ENCODE peak calls at places on chromosome 6, in six cellular contexts. P is fibroblast of lung; V is left ventricle myocardium inferior; T is lower lobe of right lung; I is HepG2; K is CD4-positive, alpha-beta memory T cell. G is an unnamed sample.

GRCh38 chr6:83976871-83977270 is 56.7 kb upstream of the MRAP2 start:
- DNase-seq in P (no peak), V (no peak), T (no peak), I (no peak), K (no peak), G (no peak)

GRCh38 chr6:131061771-131062160 is 1.3 kb downstream of the EPB41L2 start:
- DNase-seq in P (no peak), V (no peak), T (no peak), I (no peak), K (no peak), G (no peak)

GRCh38 chr6:166766769-166767168 is 139.7 kb upstream of the RPS6KA2 start:
- DNase-seq in P (no peak), V (no peak), T (no peak), I (no peak), K (no peak), G (no peak)

GRCh38 chr6:43972915-43973304 is 154.3 kb downstream of the MRPL14 start:
- DNase-seq in P (peak; percentile 86), V (peak; percentile 87), T (peak; percentile 79), I (no peak), K (no peak), G (peak; percentile 79)

GRCh38 chr6:84667252-84668213 is 96.9 kb downstream of the TBX18 start:
- DNase-seq in P (peak; percentile 44), V (no peak), T (no peak), I (no peak), K (no peak), G (no peak)

GRCh38 chr6:124223596-124223995 is 419.9 kb downstream of the NKAIN2 start:
- DNase-seq in P (peak; percentile 80), V (no peak), T (no peak), I (no peak), K (no peak), G (no peak)

GRCh38 chr6:117397536-117398227 is 28.1 kb downstream of the ROS1 start:
- DNase-seq in P (peak; percentile 15), V (no peak), T (no peak), I (no peak), K (no peak), G (no peak)

GRCh38 chr6:149443411-149444181 is 41.2 kb downstream of the ZC3H12D start:
- DNase-seq in P (peak; percentile 34), V (no peak), T (no peak), I (no peak), K (no peak), G (no peak)

GRCh38 chr6:7058250-7058923 is 49.4 kb upstream of the RREB1 start:
- DNase-seq in P (peak; percentile 99), V (no peak), T (peak; percentile 56), I (peak; percentile 77), K (no peak), G (no peak)

GRCh38 chr6:54085526-54085925 is 25.7 kb upstream of the MLIP start:
- DNase-seq in P (peak; percentile 86), V (no peak), T (no peak), I (no peak), K (no peak), G (no peak)

GRCh38 chr6:35687658-35688604 is 784 bp downstream of the FKBP5 start:
- DNase-seq in P (peak; percentile 65), V (peak; percentile 62), T (peak; percentile 83), I (no peak), K (peak; percentile 52), G (peak; percentile 82)

GRCh38 chr6:144186817-144187625 is 36.7 kb downstream of the STX11 start:
- DNase-seq in P (no peak), V (no peak), T (no peak), I (no peak), K (no peak), G (no peak)

GRCh38 chr6:5359413-5359812 is 98.1 kb downstream of the FARS2 start:
- DNase-seq in P (no peak), V (no peak), T (no peak), I (no peak), K (no peak), G (no peak)

GRCh38 chr6:62891065-62891647 is 320.1 kb upstream of the FKBP1C start:
- DNase-seq in P (no peak), V (no peak), T (no peak), I (peak; percentile 24), K (no peak), G (no peak)

GRCh38 chr6:39453956-39454524 is 131.5 kb upstream of the KCNK16 start:
- DNase-seq in P (peak; percentile 5), V (no peak), T (no peak), I (no peak), K (no peak), G (no peak)

GRCh38 chr6:445571-446417 is 54.2 kb downstream of the IRF4 start:
- DNase-seq in P (no peak), V (no peak), T (no peak), I (no peak), K (no peak), G (no peak)

GRCh38 chr6:104477569-104477968 is 382.1 kb downstream of the HACE1 start:
- DNase-seq in P (no peak), V (no peak), T (no peak), I (no peak), K (no peak), G (no peak)

GRCh38 chr6:15823838-15824414 is 161.1 kb upstream of the DTNBP1 start:
- DNase-seq in P (no peak), V (no peak), T (no peak), I (no peak), K (no peak), G (no peak)

GRCh38 chr6:64280569-64280968 is 645.0 kb downstream of the PHF3 start:
- DNase-seq in P (peak; percentile 3), V (no peak), T (no peak), I (peak; percentile 21), K (no peak), G (no peak)

GRCh38 chr6:136967874-136968752 is 46.0 kb downstream of the SLC35D3 start:
- DNase-seq in P (peak; percentile 67), V (peak; percentile 71), T (peak; percentile 75), I (peak; percentile 69), K (peak; percentile 48), G (peak; percentile 80)

GRCh38 chr6:67886840-67887292 is 748.2 kb upstream of the ADGRB3 start:
- DNase-seq in P (no peak), V (no peak), T (no peak), I (no peak), K (no peak), G (peak; percentile 32)
- H3K9me3 ChIP-seq in P (no peaks in the 10 kb centered on the region), V (peaks cover 22% of the 10 kb centered on the region), T (no peaks in the 10 kb centered on the region), I (peaks cover 71% of the 10 kb centered on the region), K (no peaks in the 10 kb centered on the region), G (no peaks in the 10 kb centered on the region)

GRCh38 chr6:152130441-152130840 is 323.0 kb downstream of the ESR1 start:
- DNase-seq in P (no peak), V (no peak), T (no peak), I (no peak), K (no peak), G (no peak)

GRCh38 chr6:152127429-152128165 is 320.1 kb downstream of the ESR1 start:
- DNase-seq in P (peak; percentile 10), V (no peak), T (no peak), I (no peak), K (no peak), G (no peak)

GRCh38 chr6:152124432-152125074 is 317.1 kb downstream of the ESR1 start:
- DNase-seq in P (peak; percentile 58), V (no peak), T (no peak), I (peak; percentile 54), K (peak; percentile 18), G (no peak)

GRCh38 chr6:152129606-152130249 is 322.2 kb downstream of the ESR1 start:
- DNase-seq in P (no peak), V (peak; percentile 24), T (no peak), I (no peak), K (no peak), G (no peak)
- H3K27ac ChIP-seq in P (peak overlapping the region; percentile 50), V (peak overlapping the region; percentile 86), T (peak overlapping the region; percentile 80), I (no peak overlapping the region), K (no peak overlapping the region), G (peak overlapping the region; percentile 44)

GRCh38 chr6:30287139-30287538 is 39.6 kb upstream of the TRIM39 start:
- DNase-seq in P (no peak), V (no peak), T (no peak), I (no peak), K (no peak), G (no peak)

GRCh38 chr6:30282522-30282921 is 44.2 kb upstream of the TRIM39 start:
- DNase-seq in P (no peak), V (no peak), T (no peak), I (no peak), K (no peak), G (no peak)

DNA sequence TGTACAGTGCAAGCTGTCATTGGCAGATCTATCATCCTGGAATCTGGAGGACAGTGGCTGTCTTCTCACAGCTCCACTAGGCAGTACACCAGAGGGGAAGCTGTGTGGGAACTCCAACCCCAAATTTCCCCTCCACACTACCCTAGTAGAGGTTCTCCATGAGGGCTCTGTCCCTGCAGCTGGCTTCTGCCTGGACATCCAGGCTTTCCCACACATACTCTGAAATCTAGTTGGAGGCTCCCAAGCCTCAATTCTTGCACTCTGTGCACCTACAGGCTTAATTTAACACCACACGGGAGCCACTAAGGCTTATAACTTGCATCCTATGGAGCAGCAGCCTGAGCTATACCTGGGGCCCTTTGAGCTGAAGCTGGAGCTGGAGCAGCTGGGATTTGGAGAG is 43.0 kb upstream of the TRIM39 start:
- DNase-seq in P (no peak), V (no peak), T (no peak), I (no peak), K (no peak), G (no peak)
- H3K9me3 ChIP-seq in P (no peaks in the 10 kb centered on the region), V (peaks cover 95% of the 10 kb centered on the region), T (peaks cover 80% of the 10 kb centered on the region), I (peaks cover 85% of the 10 kb centered on the region), K (peaks cover 4% of the 10 kb centered on the region), G (no peaks in the 10 kb centered on the region)

GRCh38 chr6:21595951-21596378 is 2.4 kb downstream of the SOX4 start:
- DNase-seq in P (no peak), V (no peak), T (no peak), I (no peak), K (no peak), G (peak; percentile 9)

GRCh38 chr6:21595265-21595950 is 1.9 kb downstream of the SOX4 start:
- DNase-seq in P (no peak), V (peak; percentile 29), T (peak; percentile 66), I (no peak), K (peak; percentile 30), G (peak; percentile 53)

GRCh38 chr6:21597243-21597682 is 3.7 kb downstream of the SOX4 start:
- DNase-seq in P (no peak), V (no peak), T (no peak), I (no peak), K (no peak), G (no peak)

GRCh38 chr6:21597706-21598273 is 4.2 kb downstream of the SOX4 start:
- DNase-seq in P (no peak), V (no peak), T (no peak), I (no peak), K (no peak), G (no peak)

DNA sequence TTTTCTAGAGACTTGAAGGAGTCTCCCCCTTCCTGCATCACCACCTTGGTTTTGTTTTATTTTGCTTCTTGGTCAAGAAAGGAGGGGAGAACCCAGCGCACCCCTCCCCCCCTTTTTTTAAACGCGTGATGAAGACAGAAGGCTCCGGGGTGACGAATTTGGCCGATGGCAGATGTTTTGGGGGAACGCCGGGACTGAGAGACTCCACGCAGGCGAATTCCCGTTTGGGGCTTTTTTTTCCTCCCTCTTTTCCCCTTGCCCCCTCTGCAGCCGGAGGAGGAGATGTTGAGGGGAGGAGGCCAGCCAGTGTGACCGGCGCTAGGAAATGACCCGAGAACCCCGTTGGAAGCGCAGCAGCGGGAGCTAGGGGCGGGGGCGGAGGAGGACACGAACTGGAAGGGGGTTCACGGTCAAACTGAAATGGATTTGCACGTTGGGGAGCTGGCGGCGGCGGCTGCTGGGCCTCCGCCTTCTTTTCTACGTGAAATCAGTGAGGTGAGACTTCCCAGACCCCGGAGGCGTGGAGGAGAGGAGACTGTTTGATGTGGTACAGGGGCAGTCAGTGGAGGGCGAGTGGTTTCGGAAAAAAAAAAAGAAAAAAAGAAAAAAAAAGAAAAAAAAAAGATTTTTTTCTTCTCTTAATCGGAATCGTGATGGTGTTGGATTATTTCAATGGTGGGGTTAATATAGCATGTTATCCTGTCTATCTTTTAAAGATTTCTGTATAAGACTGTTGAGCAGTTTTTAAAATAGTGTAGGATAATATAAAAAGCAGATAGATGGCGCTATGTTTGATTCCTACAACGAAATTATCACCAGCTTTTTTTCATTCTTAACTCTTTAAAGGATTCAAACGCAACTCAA is 3.1 kb downstream of the SOX4 start:
- DNase-seq in P (peak; percentile 69), V (peak; percentile 47), T (peak; percentile 59), I (no peak), K (peak; percentile 22), G (peak; percentile 67)
- H3K27ac ChIP-seq in P (peak overlapping the region; percentile 87), V (peak overlapping the region; percentile 93), T (peak overlapping the region; percentile 90), I (no peak overlapping the region), K (no peak overlapping the region), G (peak overlapping the region; percentile 95)